ENCODE peak calls at places on chromosomes 6 and 20, in five cellular contexts. E, Z, T, V and Y are unnamed samples.

GRCh38 chr20:3714092-3714491 is 1.7 kb upstream of the SIGLEC1 start:
- DNase-seq in E (no peak), T (no peak), V (no peak), Z (no peak), Y (no peak)

GRCh38 chr20:29873946-29874345 is 1383.5 kb upstream of the DEFB115 start:
- DNase-seq in T (no peak), Z (peak; percentile 16), V (no peak), E (no peak), Y (no peak)

GRCh38 chr20:3454821-3455220 is 16.0 kb upstream of the ATRN start:
- DNase-seq in Z (no peak), E (no peak), T (no peak), V (no peak), Y (no peak)

GRCh38 chr6:128694303-128695009 is 174.1 kb upstream of the PTPRK start:
- DNase-seq in E (no peak), V (no peak), T (no peak), Z (no peak), Y (no peak)

GRCh38 chr6:136723780-136724179 is 68.5 kb downstream of the MAP3K5 start:
- DNase-seq in V (no peak), Z (peak; percentile 27), T (no peak), E (peak; percentile 10), Y (no peak)

GRCh38 chr20:49657118-49657901 is 56.4 kb downstream of the B4GALT5 start:
- DNase-seq in T (peak; percentile 35), E (no peak), V (peak; percentile 43), Z (no peak), Y (no peak)

GRCh38 chr20:61686081-61686936 is 379.4 kb downstream of the TAF4 start:
- DNase-seq in E (no peak), V (no peak), T (no peak), Z (no peak), Y (no peak)

GRCh38 chr20:10609276-10609675 is 64.5 kb downstream of the JAG1 start:
- DNase-seq in V (peak; percentile 74), T (no peak), E (no peak), Z (no peak), Y (no peak)

GRCh38 chr6:117267766-117268534 is 2.6 kb downstream of the VGLL2 start:
- DNase-seq in T (no peak), E (no peak), Z (no peak), V (no peak), Y (no peak)

GRCh38 chr20:9218412-9219001 is 149.6 kb downstream of the PLCB4 start:
- DNase-seq in E (no peak), Z (no peak), T (no peak), V (peak; percentile 58), Y (no peak)

GRCh38 chr20:8007490-8007889 is 12.1 kb downstream of the TMX4 start:
- DNase-seq in V (no peak), Z (no peak), E (no peak), T (no peak), Y (no peak)

GRCh38 chr6:9456241-9456658 is 958.6 kb downstream of the TFAP2A start:
- DNase-seq in V (no peak), E (no peak), Z (no peak), T (no peak), Y (no peak)

GRCh38 chr20:39452583-39453193 is 490.5 kb downstream of the DHX35 start:
- DNase-seq in V (peak; percentile 14), Z (no peak), E (no peak), T (no peak), Y (no peak)

GRCh38 chr6:167825759-167826229 is 917 bp upstream of the AFDN start:
- DNase-seq in V (peak; percentile 46), E (peak; percentile 56), Z (no peak), T (peak; percentile 67), Y (no peak)
- H3K27ac ChIP-seq in V (peak overlapping the region; percentile 82), E (no peak overlapping the region), Z (peak overlapping the region; percentile 54), T (peak overlapping the region; percentile 68), Y (peak overlapping the region; percentile 84)

DNA sequence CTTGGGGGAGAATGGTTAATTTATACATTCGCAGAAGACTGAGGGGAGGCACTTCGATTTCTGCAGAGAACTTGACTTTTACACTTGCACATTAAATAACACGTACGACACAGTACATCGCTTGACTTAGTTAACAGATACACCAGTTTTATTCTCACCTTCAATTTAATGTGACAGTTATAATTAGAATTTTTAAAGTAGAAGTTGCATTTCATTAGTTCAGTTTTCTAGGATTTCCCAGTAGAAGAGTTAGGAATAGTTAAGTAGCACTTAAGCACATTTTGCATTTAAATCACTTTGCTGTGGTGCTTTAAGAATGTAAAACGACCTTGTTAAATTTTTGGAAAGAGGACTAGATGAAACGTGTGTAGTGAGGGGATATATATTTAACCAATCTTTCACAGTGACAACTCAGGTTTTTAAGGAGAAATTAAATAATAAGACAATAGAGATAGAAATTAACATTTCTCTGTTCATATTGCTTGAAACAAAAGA is 1.7 kb upstream of the BEND3 start:
- DNase-seq in T (no peak), V (no peak), Z (no peak), E (no peak), Y (no peak)
- H3K27ac ChIP-seq in T (no peak overlapping the region), V (no peak overlapping the region), Z (no peak overlapping the region), E (no peak overlapping the region), Y (no peak overlapping the region)

GRCh38 chr6:39812853-39813533 is 20.8 kb downstream of the DAAM2 start:
- DNase-seq in Z (no peak), T (no peak), E (no peak), V (peak; percentile 44), Y (no peak)
- H3K27ac ChIP-seq in Z (no peak overlapping the region), T (peak overlapping the region; percentile 37), E (no peak overlapping the region), V (peak overlapping the region; percentile 71), Y (no peak overlapping the region)

GRCh38 chr6:80607814-80608391 is 501.4 kb downstream of the BCKDHB start:
- DNase-seq in T (no peak), V (no peak), E (peak; percentile 65), Z (no peak), Y (peak; percentile 57)
- H3K27ac ChIP-seq in T (no peak overlapping the region), V (no peak overlapping the region), E (peak overlapping the region; percentile 73), Z (no peak overlapping the region), Y (peak overlapping the region; percentile 83)

GRCh38 chr6:111580826-111581505 is 24.7 kb downstream of the TRAF3IP2 start:
- DNase-seq in E (no peak), V (no peak), Z (no peak), T (no peak), Y (no peak)

GRCh38 chr6:111579816-111580215 is 25.9 kb downstream of the TRAF3IP2 start:
- DNase-seq in E (no peak), V (no peak), T (no peak), Z (no peak), Y (no peak)

GRCh38 chr6:111583221-111583620 is 22.5 kb downstream of the TRAF3IP2 start:
- DNase-seq in E (no peak), Z (no peak), V (no peak), T (no peak), Y (no peak)

GRCh38 chr6:111581957-111582356 is 23.7 kb downstream of the TRAF3IP2 start:
- DNase-seq in Z (no peak), T (no peak), V (no peak), E (no peak), Y (no peak)

DNA sequence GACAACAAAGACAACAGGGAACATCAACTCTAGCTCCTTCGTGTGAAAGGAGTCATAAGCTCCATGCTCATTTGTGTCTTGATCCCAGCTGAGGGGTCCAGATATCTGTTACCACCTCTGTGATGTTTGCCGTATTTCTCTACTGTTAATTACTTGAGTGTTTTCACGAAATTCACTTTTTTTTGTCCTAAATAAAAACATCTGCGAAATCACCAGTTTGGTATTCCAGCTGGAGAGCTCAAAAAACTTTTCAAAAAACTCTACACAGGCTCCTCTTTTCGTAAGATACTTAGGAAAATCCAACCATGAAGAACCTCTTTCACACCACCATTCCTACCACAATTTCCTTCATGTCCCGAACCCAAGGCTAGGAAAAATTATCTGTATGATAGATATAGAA is 25.3 kb downstream of the TRAF3IP2 start:
- DNase-seq in T (no peak), E (no peak), Z (no peak), V (no peak), Y (no peak)
- H3K27ac ChIP-seq in T (no peak overlapping the region), E (no peak overlapping the region), Z (no peak overlapping the region), V (peak overlapping the region; percentile 71), Y (peak overlapping the region; percentile 19)

GRCh38 chr6:43766426-43766825 is 3.6 kb upstream of the VEGFA start:
- DNase-seq in E (no peak), V (no peak), Z (no peak), T (no peak), Y (no peak)

GRCh38 chr6:43766964-43767461 is 3.0 kb upstream of the VEGFA start:
- DNase-seq in V (peak; percentile 12), T (no peak), Z (no peak), E (no peak), Y (no peak)

GRCh38 chr6:43768506-43768860 is 1.5 kb upstream of the VEGFA start:
- DNase-seq in T (no peak), V (peak; percentile 19), Z (no peak), E (no peak), Y (no peak)

GRCh38 chr6:43768983-43769525 is 957 bp upstream of the VEGFA start:
- DNase-seq in E (no peak), Z (no peak), T (peak; percentile 51), V (peak; percentile 90), Y (no peak)

GRCh38 chr6:43767553-43768505 is 2.2 kb upstream of the VEGFA start:
- DNase-seq in T (no peak), V (peak; percentile 23), Z (no peak), E (no peak), Y (no peak)
- H3K27ac ChIP-seq in T (no peak overlapping the region), V (peak overlapping the region; percentile 89), Z (no peak overlapping the region), E (no peak overlapping the region), Y (no peak overlapping the region)

GRCh38 chr6:33566182-33567084 is 13.6 kb downstream of the BAK1 start:
- DNase-seq in Z (no peak), V (no peak), E (peak; percentile 61), T (no peak), Y (no peak)

GRCh38 chr6:33571637-33572316 is 8.3 kb downstream of the BAK1 start:
- DNase-seq in Z (no peak), T (no peak), V (peak; percentile 28), E (no peak), Y (no peak)

GRCh38 chr6:33575211-33575610 is 4.9 kb downstream of the BAK1 start:
- DNase-seq in T (no peak), E (no peak), V (no peak), Z (no peak), Y (no peak)

GRCh38 chr6:33568826-33569570 is 11.1 kb downstream of the BAK1 start:
- DNase-seq in V (no peak), Z (no peak), E (no peak), T (no peak), Y (no peak)

GRCh38 chr6:33570806-33571636 is 9.1 kb downstream of the BAK1 start:
- DNase-seq in T (peak; percentile 80), E (peak; percentile 64), Z (peak; percentile 95), V (peak; percentile 78), Y (no peak)
- H3K27ac ChIP-seq in T (peak overlapping the region; percentile 85), E (peak overlapping the region; percentile 65), Z (peak overlapping the region; percentile 100), V (peak overlapping the region; percentile 89), Y (peak overlapping the region; percentile 75)

GRCh38 chr6:7139835-7140470 is 32.2 kb downstream of the RREB1 start:
- DNase-seq in V (no peak), Z (no peak), T (no peak), E (no peak), Y (no peak)

GRCh38 chr6:7136859-7137334 is 29.1 kb downstream of the RREB1 start:
- DNase-seq in V (no peak), T (no peak), Z (no peak), E (no peak), Y (no peak)

GRCh38 chr6:7137335-7138106 is 29.8 kb downstream of the RREB1 start:
- DNase-seq in T (no peak), Z (peak; percentile 50), E (no peak), V (peak; percentile 50), Y (no peak)

GRCh38 chr6:7138921-7139358 is 31.2 kb downstream of the RREB1 start:
- DNase-seq in T (peak; percentile 52), E (peak; percentile 83), V (no peak), Z (peak; percentile 50), Y (no peak)

GRCh38 chr6:7138111-7138510 is 30.4 kb downstream of the RREB1 start:
- DNase-seq in Z (no peak), T (no peak), V (no peak), E (no peak), Y (no peak)
- H3K27ac ChIP-seq in Z (peak overlapping the region; percentile 33), T (no peak overlapping the region), V (peak overlapping the region; percentile 85), E (peak overlapping the region; percentile 35), Y (peak overlapping the region; percentile 50)